ENCODE peak calls at places on chromosomes 13 and 19, in six cellular contexts. Z is IMR-90, K is neuronal stem cell, E is H1, I is mesenchymal stem cell, L is trophoblast cell. A is an unnamed sample.

GRCh38 chr19:12946092-12946845 is 607 bp downstream of the RAD23A start:
- DNase-seq in K (peak), I (peak), E (peak), L (peak), Z (peak), A (peak)

GRCh38 chr13:89701913-89702312 is 1645.6 kb upstream of the MIR17HG start:
- DNase-seq in L (peak), K (no peak), E (no peak), Z (no peak), I (no peak), A (no peak)

GRCh38 chr13:112446347-112446861 is 70.2 kb downstream of the SPACA7 start:
- DNase-seq in K (no peak), L (no peak), Z (no peak), E (no peak), I (no peak), A (peak)

GRCh38 chr13:114007566-114007965 is 33.7 kb upstream of the C13orf46 start:
- DNase-seq in I (no peak), Z (no peak), K (no peak), E (no peak), L (no peak), A (no peak)

GRCh38 chr13:79442706-79443105 is 36.7 kb upstream of the RBM26 start:
- DNase-seq in I (no peak), Z (no peak), L (no peak), K (no peak), E (no peak), A (no peak)

GRCh38 chr13:75181906-75182305 is 300.1 kb downstream of the TBC1D4 start:
- DNase-seq in I (peak), K (no peak), Z (peak), E (no peak), L (peak), A (no peak)

GRCh38 chr19:55156202-55157063 is 1.1 kb downstream of the TNNI3 start:
- DNase-seq in Z (peak), L (no peak), E (peak), K (peak), I (peak), A (peak)

GRCh38 chr13:99322297-99323103 is 15.3 kb upstream of the GPR183 start:
- DNase-seq in Z (peak), I (peak), L (no peak), E (no peak), K (no peak), A (no peak)

GRCh38 chr13:113327391-113327765 is 30.3 kb downstream of the LAMP1 start:
- DNase-seq in K (no peak), Z (no peak), E (no peak), L (no peak), I (no peak), A (no peak)

GRCh38 chr13:48862572-48862971 is 113.1 kb upstream of the FNDC3A start:
- DNase-seq in E (no peak), I (peak), L (no peak), K (no peak), Z (peak), A (no peak)

GRCh38 chr19:52987221-52987620 is 24.5 kb upstream of the ZNF816 start:
- DNase-seq in Z (no peak), K (no peak), I (no peak), L (no peak), E (no peak), A (no peak)

GRCh38 chr19:10252707-10253106 is 693 bp downstream of the MRPL4 start:
- DNase-seq in I (no peak), K (no peak), Z (no peak), L (no peak), E (no peak), A (no peak)

GRCh38 chr13:29523199-29523931 is 72.1 kb downstream of the SLC7A1 start:
- DNase-seq in E (no peak), I (no peak), L (no peak), K (no peak), Z (no peak), A (no peak)

GRCh38 chr13:65417953-65418352 is 1812.2 kb downstream of the PCDH9 start:
- DNase-seq in Z (no peak), L (no peak), K (no peak), E (no peak), I (peak), A (no peak)

GRCh38 chr13:28100149-28101121 is at the start of gene FLT3:
- DNase-seq in L (no peak), I (peak), E (peak), K (peak), Z (peak), A (peak)

GRCh38 chr13:29702912-29703351 is 107.4 kb upstream of the SLC7A1 start:
- DNase-seq in E (no peak), L (peak), Z (peak), K (no peak), I (peak), A (peak)

GRCh38 chr19:45179063-45179847 is 671 bp downstream of the BLOC1S3 start:
- DNase-seq in Z (peak), L (peak), K (no peak), E (no peak), I (peak), A (no peak)

GRCh38 chr13:94666065-94666464 is 46.3 kb downstream of the SOX21 start:
- DNase-seq in I (no peak), L (no peak), E (no peak), Z (no peak), K (no peak), A (no peak)

GRCh38 chr19:39677931-39678889 is 22.5 kb downstream of the LGALS16 start:
- DNase-seq in I (no peak), L (no peak), K (no peak), E (no peak), Z (peak), A (no peak)

GRCh38 chr13:66180806-66181205 is 1049.3 kb downstream of the PCDH9 start:
- DNase-seq in I (no peak), K (no peak), Z (no peak), E (no peak), L (no peak), A (no peak)

GRCh38 chr13:113407531-113408393 is 43.8 kb upstream of the GRTP1 start:
- DNase-seq in I (no peak), E (no peak), K (no peak), L (no peak), Z (no peak), A (no peak)

GRCh38 chr19:8609210-8610040 is 1.1 kb downstream of the ADAMTS10 start:
- DNase-seq in Z (peak), K (peak), L (no peak), I (peak), E (peak), A (peak)

GRCh38 chr13:71054358-71054757 is 812.6 kb downstream of the DACH1 start:
- DNase-seq in I (no peak), Z (no peak), K (no peak), E (no peak), L (no peak), A (no peak)

GRCh38 chr13:96020155-96020575 is 33.0 kb downstream of the UGGT2 start:
- DNase-seq in E (no peak), I (peak), K (peak), L (peak), Z (peak), A (peak)

GRCh38 chr13:47216176-47216822 is 319.4 kb upstream of the HTR2A start:
- DNase-seq in E (no peak), I (peak), L (peak), K (no peak), Z (peak), A (no peak)

GRCh38 chr19:1567848-1568227 is 287 bp downstream of the MEX3D start:
- DNase-seq in K (no peak), Z (no peak), E (no peak), I (no peak), L (no peak), A (no peak)

GRCh38 chr19:1566392-1567115 is 1.6 kb downstream of the MEX3D start:
- DNase-seq in K (peak), E (peak), Z (peak), I (peak), L (no peak), A (peak)

GRCh38 chr19:1568320-1569019 is at the start of gene MEX3D:
- DNase-seq in E (peak), Z (peak), L (peak), I (peak), K (peak), A (peak)

GRCh38 chr19:1569997-1570396 is 1.9 kb upstream of the MEX3D start:
- DNase-seq in K (no peak), L (no peak), I (no peak), Z (no peak), E (no peak), A (no peak)

GRCh38 chr19:1567116-1567847 is 843 bp downstream of the MEX3D start:
- DNase-seq in E (no peak), K (no peak), I (peak), L (no peak), Z (no peak), A (no peak)
- H2AFZ ChIP-seq in E (no peak), K (peak), I (no peak), L (peak), Z (peak), A (no peak)

GRCh38 chr19:49642488-49643035 is 553 bp downstream of the SCAF1 start:
- DNase-seq in K (no peak), I (no peak), E (no peak), Z (no peak), L (no peak), A (no peak)
- H3K23ac ChIP-seq in K (no peak), I (peak), E (no peak), Z (peak), L (no peak), A (no peak)

GRCh38 chr19:17466487-17466850 is 3.9 kb upstream of the SLC27A1 start:
- DNase-seq in Z (no peak), E (no peak), K (no peak), I (no peak), L (no peak), A (no peak)

GRCh38 chr19:17468302-17469091 is 1.8 kb upstream of the SLC27A1 start:
- DNase-seq in L (no peak), E (no peak), K (no peak), Z (no peak), I (no peak), A (no peak)

GRCh38 chr19:17469371-17470203 is 737 bp upstream of the SLC27A1 start:
- DNase-seq in I (peak), Z (peak), E (peak), K (peak), L (peak), A (peak)

GRCh38 chr19:17469092-17469370 is 1.3 kb upstream of the SLC27A1 start:
- DNase-seq in I (peak), K (no peak), Z (peak), L (no peak), E (no peak), A (no peak)

DNA sequence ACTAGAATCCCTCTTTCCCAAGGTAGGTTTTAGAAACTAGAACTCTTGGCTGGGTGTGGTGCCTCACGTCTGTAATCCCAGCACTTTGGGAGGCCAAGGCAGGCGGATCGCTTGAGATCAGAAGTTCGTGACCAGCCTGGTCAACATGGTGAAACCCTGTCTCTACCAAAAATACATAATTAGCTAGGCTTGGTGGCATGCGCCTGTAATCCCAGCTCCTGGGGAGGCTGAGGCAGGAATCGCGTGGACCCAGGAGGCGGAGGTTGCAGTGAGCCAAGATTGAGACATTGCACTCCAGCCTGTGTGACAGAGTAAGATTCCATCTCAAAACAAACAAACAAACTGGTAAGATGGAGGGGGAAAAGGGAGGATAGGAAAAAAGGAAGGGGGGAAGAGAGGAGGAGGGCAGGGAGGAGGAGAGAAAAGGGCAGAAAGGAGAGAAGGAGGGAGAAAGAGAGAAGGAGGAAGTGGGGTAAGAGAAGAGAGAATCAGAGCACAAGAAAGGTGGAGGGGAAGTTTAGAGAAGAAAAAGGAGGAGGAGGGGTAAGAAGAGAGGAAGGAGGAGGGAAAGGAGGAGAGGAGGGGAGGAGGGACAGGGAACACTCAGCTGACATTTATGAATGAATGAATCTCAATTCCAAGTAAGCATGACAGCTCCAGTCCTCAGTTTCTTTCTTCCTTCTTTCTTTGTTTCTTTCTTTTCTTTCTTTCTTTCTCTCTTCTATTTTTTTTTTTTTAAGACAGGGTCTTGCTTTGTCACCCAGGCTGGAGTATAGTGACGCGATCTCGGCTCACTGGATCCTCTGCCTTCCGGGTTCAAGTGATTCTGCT is 2.6 kb upstream of the SLC27A1 start:
- DNase-seq in E (no peak), L (no peak), Z (no peak), K (no peak), I (no peak), A (no peak)
- H2AFZ ChIP-seq in E (no peak), L (no peak), Z (no peak), K (no peak), I (no peak), A (no peak)

GRCh38 chr19:31352782-31353651 is 3.8 kb upstream of the TSHZ3 start:
- DNase-seq in I (no peak), Z (no peak), L (no peak), E (peak), K (no peak), A (peak)
- H3K23ac ChIP-seq in I (peak), Z (peak), L (no peak), E (no peak), K (no peak), A (no peak)

GRCh38 chr13:101026736-101027398 is 352.3 kb upstream of the TMTC4 start:
- DNase-seq in L (no peak), I (no peak), E (no peak), Z (no peak), K (no peak), A (no peak)

GRCh38 chr13:101026328-101026727 is 351.7 kb upstream of the TMTC4 start:
- DNase-seq in I (no peak), E (no peak), Z (no peak), K (no peak), L (no peak), A (no peak)

GRCh38 chr13:101025925-101026324 is 351.3 kb upstream of the TMTC4 start:
- DNase-seq in I (no peak), L (no peak), E (no peak), K (no peak), Z (no peak), A (no peak)

GRCh38 chr13:101025519-101025918 is 350.9 kb upstream of the TMTC4 start:
- DNase-seq in I (no peak), K (no peak), Z (no peak), E (no peak), L (no peak), A (no peak)
- H2AFZ ChIP-seq in I (no peak), K (no peak), Z (no peak), E (no peak), L (no peak), A (no peak)

A was measured in H9.